ENCODE peak calls at places on chromosome 1, in ten cellular contexts. Y is dorsolateral prefrontal cortex; T is HuH-7.5; Z is activated naive CD4-positive, alpha-beta T cell treated with anti-CD3 and anti-CD28 coated beads, Interleukin-2, amount 10 ng/mL, durations not matched to agents 7 days and 5 days; R is activated CD4-positive, alpha-beta T cell treated with anti-CD3 and anti-CD28 coated beads, Interleukin-2, amount 50 U/mL, for 48 hours; G is HFF-Myc; S is NCI-H2029 treated with DMSO at 0.1 percent for 48 hours; U is CD4-positive, CD25-positive, alpha-beta regulatory T cell; N is stimulated activated CD4-positive, alpha-beta T cell treated with anti-CD3 and anti-CD28 coated beads, Interleukin-4, amount 100 ng/mL, for 1 hour; L is bronchial epithelial cell. A is an unnamed sample.

GRCh38 chr1:246961939-246962373 is 30.2 kb upstream of the AHCTF1 start:
- DNase-seq in N (no peak), R (no peak), L (no peak), S (no peak), Z (no peak), T (no peak), Y (no peak), U (no peak), G (no peak), A (no peak)

GRCh38 chr1:19456915-19457554 is 28.3 kb downstream of the CAPZB start:
- DNase-seq in R (no peak), Z (no peak), G (no peak), S (no peak), T (no peak), U (no peak), N (no peak), Y (no peak), L (no peak), A (peak; percentile 89)

GRCh38 chr1:115606305-115606704 is 35.5 kb upstream of the VANGL1 start:
- DNase-seq in T (no peak), Y (no peak), G (no peak), N (no peak), R (no peak), S (no peak), L (peak; percentile 73), Z (no peak), U (no peak), A (no peak)

GRCh38 chr1:160205974-160206369 is 788 bp downstream of the PEA15 start:
- DNase-seq in R (peak; percentile 53), T (peak; percentile 29), N (peak; percentile 59), S (no peak), U (peak; percentile 42), Z (peak; percentile 60), Y (peak; percentile 61), L (peak; percentile 78), G (peak; percentile 32), A (no peak)

GRCh38 chr1:198467907-198468306 is 72.6 kb downstream of the ATP6V1G3 start:
- DNase-seq in Y (no peak), T (no peak), R (no peak), G (no peak), S (no peak), Z (no peak), L (no peak), N (no peak), U (no peak), A (no peak)

GRCh38 chr1:213397638-213398037 is 346.6 kb downstream of the RPS6KC1 start:
- DNase-seq in G (no peak), Z (no peak), L (no peak), N (no peak), U (no peak), S (no peak), R (no peak), T (no peak), Y (no peak), A (no peak)

GRCh38 chr1:20187813-20188454 is 1.6 kb upstream of the PLA2G2C start:
- DNase-seq in U (no peak), Z (no peak), N (no peak), G (no peak), L (no peak), R (peak; percentile 14), T (no peak), S (no peak), Y (no peak), A (no peak)

GRCh38 chr1:55575571-55576279 is 360.6 kb upstream of the USP24 start:
- DNase-seq in S (peak; percentile 95), N (no peak), R (no peak), L (no peak), U (no peak), Z (no peak), Y (peak; percentile 57), G (no peak), T (no peak), A (no peak)

GRCh38 chr1:2241820-2242219 is 13.7 kb downstream of the SKI start:
- DNase-seq in Z (no peak), T (no peak), L (no peak), S (no peak), G (no peak), U (no peak), N (no peak), R (no peak), Y (no peak), A (no peak)

GRCh38 chr1:237756304-237756967 is 134.3 kb downstream of the ZP4 start:
- DNase-seq in L (no peak), Z (no peak), U (no peak), S (peak; percentile 88), Y (no peak), N (no peak), T (no peak), R (no peak), G (no peak), A (no peak)

GRCh38 chr1:229757226-229757625 is 131.2 kb downstream of the URB2 start:
- DNase-seq in L (no peak), T (no peak), U (no peak), R (no peak), S (no peak), Z (no peak), N (no peak), G (no peak), Y (no peak), A (no peak)

GRCh38 chr1:169906938-169907337 is 13.2 kb upstream of the SCYL3 start:
- DNase-seq in Z (no peak), U (no peak), R (no peak), L (peak; percentile 31), G (peak; percentile 32), S (no peak), N (no peak), Y (no peak), T (no peak), A (no peak)

GRCh38 chr1:30423570-30423969 is 299.8 kb downstream of the MATN1 start:
- DNase-seq in Y (no peak), U (no peak), Z (no peak), G (no peak), S (no peak), L (no peak), N (no peak), R (no peak), T (no peak), A (no peak)

GRCh38 chr1:85818371-85818770 is 110.1 kb upstream of the ZNHIT6 start:
- DNase-seq in Y (no peak), U (no peak), Z (no peak), G (peak; percentile 16), S (no peak), N (no peak), R (no peak), T (no peak), L (peak; percentile 19), A (no peak)

GRCh38 chr1:68174173-68175113 is 57.9 kb downstream of the WLS start:
- DNase-seq in T (no peak), Z (no peak), R (no peak), U (no peak), G (peak; percentile 72), L (peak; percentile 95), N (no peak), Y (peak; percentile 55), S (peak; percentile 58), A (peak; percentile 4)

GRCh38 chr1:155553349-155553748 is 9.3 kb downstream of the ASH1L start:
- DNase-seq in Y (no peak), G (no peak), T (no peak), R (no peak), N (no peak), U (no peak), Z (no peak), S (no peak), L (no peak), A (no peak)

GRCh38 chr1:84121360-84121759 is 22.7 kb upstream of the PRKACB start:
- DNase-seq in U (no peak), S (no peak), T (no peak), G (no peak), N (no peak), L (no peak), R (no peak), Z (no peak), Y (no peak), A (peak; percentile 78)

GRCh38 chr1:38508272-38508671 is 351.3 kb downstream of the RRAGC start:
- DNase-seq in T (no peak), Y (no peak), R (no peak), N (no peak), S (no peak), G (no peak), L (peak; percentile 12), U (no peak), Z (no peak), A (no peak)

GRCh38 chr1:23837905-23838304 is 12.7 kb upstream of the HMGCL start:
- DNase-seq in T (no peak), Z (peak; percentile 27), G (no peak), R (peak; percentile 2), N (no peak), L (no peak), Y (no peak), S (no peak), U (no peak), A (no peak)

GRCh38 chr1:37034301-37035013 is at the start of gene GRIK3:
- DNase-seq in Y (peak; percentile 50), S (peak; percentile 91), L (no peak), T (no peak), G (no peak), R (no peak), N (no peak), Z (no peak), U (no peak), A (peak; percentile 66)

GRCh38 chr1:36134805-36135339 is 9.8 kb upstream of the COL8A2 start:
- DNase-seq in U (no peak), Z (peak; percentile 57), L (peak; percentile 98), Y (peak; percentile 41), N (no peak), G (no peak), R (peak; percentile 39), T (peak; percentile 68), S (no peak), A (peak; percentile 35)

GRCh38 chr1:98099501-98099900 is 178.7 kb upstream of the DPYD start:
- DNase-seq in G (peak; percentile 68), S (no peak), U (no peak), N (no peak), R (no peak), L (no peak), Y (no peak), T (no peak), Z (no peak), A (no peak)

GRCh38 chr1:108661030-108661609 is at the start of gene HENMT1:
- DNase-seq in U (peak; percentile 70), Y (peak; percentile 41), T (no peak), Z (peak; percentile 86), S (peak; percentile 22), G (peak; percentile 10), N (peak; percentile 80), R (peak; percentile 77), L (peak; percentile 46), A (peak; percentile 25)

GRCh38 chr1:41919764-41920397 is 1.2 kb upstream of the HIVEP3 start:
- DNase-seq in Y (peak; percentile 70), U (peak; percentile 68), L (no peak), T (no peak), N (peak; percentile 70), S (peak; percentile 100), Z (peak; percentile 93), R (peak; percentile 82), G (no peak), A (peak; percentile 94)

GRCh38 chr1:174953657-174954435 is 45.9 kb upstream of the CACYBP start:
- DNase-seq in S (peak; percentile 12), G (no peak), Y (no peak), T (no peak), R (no peak), U (no peak), L (no peak), N (no peak), Z (no peak), A (peak; percentile 86)